ENCODE peak calls at places on chromosomes 2 and 18, in eight cellular contexts. J is body of pancreas; B is A549; S is CD4-positive, alpha-beta memory T cell; R is aorta; I is WERI-Rb-1; L is spleen; Y is naive thymus-derived CD4-positive, alpha-beta T cell. U is an unnamed sample.

GRCh38 chr2:217142649-217143266 is 282.9 kb upstream of the TNP1 start:
- DNase-seq in Y (no peak), R (no peak), S (no peak), J (peak; percentile 59), I (peak; percentile 64), B (no peak), L (no peak), U (no peak)

GRCh38 chr18:21444465-21445023 is 156.0 kb downstream of the ESCO1 start:
- DNase-seq in S (no peak), R (no peak), I (peak; percentile 34), B (peak; percentile 32), Y (no peak), L (no peak), J (peak; percentile 22), U (no peak)

GRCh38 chr2:40716879-40717278 is 265.0 kb upstream of the SLC8A1 start:
- DNase-seq in I (no peak), S (no peak), B (no peak), Y (no peak), L (no peak), R (peak; percentile 51), J (no peak), U (no peak)

GRCh38 chr2:216491757-216492635 is 6.6 kb upstream of the RPL37A start:
- DNase-seq in Y (no peak), I (no peak), J (no peak), S (no peak), R (no peak), B (no peak), L (no peak), U (no peak)

GRCh38 chr18:44731160-44731865 is 50.6 kb downstream of the SETBP1 start:
- DNase-seq in B (no peak), S (no peak), I (no peak), Y (no peak), R (no peak), L (no peak), J (no peak), U (no peak)

GRCh38 chr2:32474391-32474790 is 117.6 kb downstream of the BIRC6 start:
- DNase-seq in J (no peak), I (no peak), S (no peak), L (no peak), Y (no peak), R (no peak), B (no peak), U (no peak)

GRCh38 chr2:42590176-42590575 is 21.7 kb downstream of the MTA3 start:
- DNase-seq in R (no peak), I (no peak), S (no peak), B (no peak), J (no peak), L (no peak), Y (no peak), U (no peak)

GRCh38 chr2:3305431-3305830 is 72.2 kb downstream of the EIPR1 start:
- DNase-seq in Y (no peak), B (no peak), R (no peak), I (no peak), J (no peak), L (peak; percentile 41), S (no peak), U (no peak)

GRCh38 chr2:9150568-9150900 is 56.1 kb upstream of the ASAP2 start:
- DNase-seq in R (no peak), Y (no peak), I (no peak), B (no peak), L (peak; percentile 53), J (no peak), S (no peak), U (no peak)

GRCh38 chr2:217158906-217159305 is 299.0 kb upstream of the TNP1 start:
- DNase-seq in L (no peak), J (no peak), I (no peak), R (no peak), S (no peak), B (no peak), Y (no peak), U (no peak)

GRCh38 chr2:233901367-233901766 is 15.8 kb upstream of the TRPM8 start:
- DNase-seq in B (no peak), L (no peak), S (no peak), I (peak; percentile 33), Y (no peak), R (no peak), J (no peak), U (no peak)

GRCh38 chr2:151632993-151633592 is 101.2 kb downstream of the NEB start:
- DNase-seq in L (no peak), I (no peak), S (no peak), Y (no peak), J (no peak), B (no peak), R (no peak), U (no peak)

GRCh38 chr18:52747869-52748268 is 407.9 kb downstream of the DCC start:
- DNase-seq in J (no peak), I (no peak), B (no peak), S (no peak), R (peak; percentile 40), L (peak; percentile 69), Y (no peak), U (no peak)

GRCh38 chr2:20604401-20604911 is 46.4 kb downstream of the HS1BP3 start:
- DNase-seq in R (peak; percentile 12), L (peak; percentile 55), S (no peak), Y (no peak), B (no peak), J (no peak), I (peak; percentile 37), U (no peak)

GRCh38 chr2:154338359-154338967 is 360.0 kb upstream of the KCNJ3 start:
- DNase-seq in I (no peak), B (no peak), S (no peak), J (no peak), R (no peak), Y (no peak), L (no peak), U (no peak)
- H3K27ac ChIP-seq in I (no peak overlapping the region), B (no peak overlapping the region), S (no peak overlapping the region), J (no peak overlapping the region), R (no peak overlapping the region), Y (no peak overlapping the region), L (no peak overlapping the region), U (no peak overlapping the region)

DNA sequence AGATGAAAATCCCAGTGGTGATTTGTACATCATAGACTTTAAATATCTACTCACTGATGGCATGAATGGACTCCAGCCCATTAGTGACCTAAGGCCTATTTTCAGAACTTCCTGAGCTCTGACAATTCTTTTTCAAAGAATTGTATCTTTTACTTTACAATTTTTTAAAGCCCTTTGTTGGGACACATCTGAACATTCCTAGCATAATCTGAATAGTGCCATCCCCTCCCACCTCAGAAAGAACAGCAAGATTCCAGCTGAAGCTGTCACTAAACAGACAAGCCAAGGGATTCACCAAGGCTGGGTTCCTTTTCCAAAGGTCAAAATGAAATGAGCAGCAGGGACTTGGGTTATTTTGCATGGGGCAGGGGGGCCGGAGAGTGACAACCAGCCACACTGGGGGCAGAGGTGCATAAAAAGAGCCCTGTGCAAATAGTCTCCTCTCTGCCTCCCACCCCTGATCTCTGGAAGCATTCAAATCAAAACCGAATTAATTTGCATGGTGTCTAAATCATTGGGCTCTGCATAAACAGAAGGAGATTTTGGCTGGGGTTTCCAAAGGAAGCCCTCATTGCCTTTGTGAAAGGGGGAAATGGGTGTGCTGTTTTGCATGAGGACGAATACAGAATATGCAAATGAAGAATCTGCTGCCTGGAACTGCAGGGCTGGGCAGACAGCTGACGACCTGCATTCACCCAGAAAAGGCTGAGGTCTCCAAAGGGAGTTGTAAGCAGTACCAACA is 17.2 kb downstream of the EPHA4 start:
- DNase-seq in Y (no peak), S (no peak), I (no peak), B (no peak), R (no peak), J (no peak), L (no peak), U (no peak)
- H3K4me3 ChIP-seq in Y (no peak overlapping the region), S (no peak overlapping the region), I (no peak overlapping the region), B (no peak overlapping the region), R (no peak overlapping the region), J (no peak overlapping the region), L (peak overlapping the region; percentile 14), U (peak overlapping the region; percentile 58)

GRCh38 chr2:237304763-237305514 is 109.0 kb downstream of the COL6A3 start:
- DNase-seq in L (no peak), I (no peak), J (no peak), Y (no peak), B (no peak), R (no peak), S (no peak), U (no peak)
- H3K27ac ChIP-seq in L (no peak overlapping the region), I (no peak overlapping the region), J (no peak overlapping the region), Y (no peak overlapping the region), B (no peak overlapping the region), R (no peak overlapping the region), S (no peak overlapping the region), U (no peak overlapping the region)

DNA sequence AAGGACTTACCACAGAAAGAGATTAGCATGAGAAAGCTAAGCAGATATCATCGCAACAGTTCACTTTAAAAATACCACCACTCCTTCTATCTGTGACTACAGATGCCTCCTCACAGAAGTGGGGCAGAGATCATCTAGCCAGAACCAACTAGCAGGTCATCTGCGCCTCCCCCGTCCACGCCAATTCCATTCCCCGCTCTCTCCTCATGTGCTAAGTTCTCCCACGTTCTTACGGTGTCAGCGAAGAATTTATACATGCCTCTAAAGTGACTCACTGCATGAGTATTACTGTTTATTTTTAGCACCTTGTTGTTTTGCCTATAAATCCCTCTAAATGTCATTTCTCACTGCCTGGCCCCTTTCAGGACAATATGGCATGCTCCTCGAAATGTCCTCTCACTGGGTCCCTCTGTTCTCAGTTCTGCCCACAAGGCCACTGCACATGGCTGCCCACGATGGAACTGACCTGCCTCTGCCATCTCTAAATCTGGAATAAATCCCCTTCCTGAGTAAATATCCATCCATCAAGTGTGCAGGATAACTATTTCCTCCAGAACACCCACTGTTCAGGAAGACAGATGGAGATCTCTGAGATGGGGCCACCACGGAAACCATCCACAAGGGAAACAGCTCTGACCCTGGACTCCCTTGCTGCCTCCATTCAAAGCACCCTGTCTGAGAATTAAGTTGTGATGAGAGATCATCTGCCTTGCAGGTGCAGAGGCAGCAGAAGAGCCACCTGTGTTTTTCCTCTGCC is 137.7 kb downstream of the IRS1 start:
- DNase-seq in L (no peak), B (peak; percentile 46), R (peak; percentile 63), Y (no peak), I (peak; percentile 15), J (peak; percentile 21), S (no peak), U (no peak)
- H3K4me3 ChIP-seq in L (no peak overlapping the region), B (no peak overlapping the region), R (no peak overlapping the region), Y (no peak overlapping the region), I (no peak overlapping the region), J (no peak overlapping the region), S (no peak overlapping the region), U (no peak overlapping the region)

GRCh38 chr2:239275037-239275685 is 125.7 kb downstream of the HDAC4 start:
- DNase-seq in L (peak; percentile 93), R (peak; percentile 90), B (peak; percentile 82), Y (peak; percentile 73), S (peak; percentile 87), J (peak; percentile 30), I (no peak), U (peak; percentile 95)
- H3K27ac ChIP-seq in L (peak overlapping the region; percentile 94), R (no peak overlapping the region), B (peak overlapping the region; percentile 99), Y (peak overlapping the region; percentile 19), S (peak overlapping the region; percentile 75), J (peak overlapping the region; percentile 44), I (peak overlapping the region; percentile 82), U (peak overlapping the region; percentile 88)

GRCh38 chr2:119224391-119224972 is 848 bp downstream of the STEAP3 start:
- DNase-seq in L (no peak), R (peak; percentile 65), J (no peak), S (no peak), I (no peak), Y (no peak), B (no peak), U (no peak)
- H3K4me3 ChIP-seq in L (peak overlapping the region; percentile 81), R (peak overlapping the region; percentile 30), J (peak overlapping the region; percentile 52), S (no peak overlapping the region), I (peak overlapping the region; percentile 88), Y (no peak overlapping the region), B (peak overlapping the region; percentile 72), U (no peak overlapping the region)